ENCODE peak calls at places on chromosome 1, in seven cellular contexts. L, A, Y, D, P, X and N are unnamed samples.

GRCh38 chr1:18090636-18091035 is 17.0 kb upstream of the IGSF21 start:
- DNase-seq in L (no peak), A (no peak), Y (no peak), D (no peak), P (no peak), X (no peak), N (no peak)

GRCh38 chr1:170318736-170319135 is 173.0 kb downstream of the NTMT2 start:
- DNase-seq in L (peak), A (no peak), Y (no peak), D (no peak), P (no peak), X (no peak), N (no peak)

GRCh38 chr1:234125283-234125682 is 220.8 kb downstream of the SLC35F3 start:
- DNase-seq in L (no peak), A (peak), Y (no peak), D (peak), P (peak), X (no peak), N (no peak)

GRCh38 chr1:202888204-202888506 is 794 bp downstream of the RABIF start:
- DNase-seq in L (peak), A (no peak), Y (no peak), D (no peak), P (no peak), X (no peak), N (no peak)

GRCh38 chr1:2350486-2350885 is 40.9 kb downstream of the MORN1 start:
- DNase-seq in L (no peak), A (no peak), Y (no peak), D (no peak), P (no peak), X (no peak), N (no peak)

GRCh38 chr1:11337536-11338350 is 64.7 kb downstream of the UBIAD1 start:
- DNase-seq in L (peak), A (peak), Y (no peak), D (peak), P (peak), X (no peak), N (no peak)

GRCh38 chr1:179788259-179788658 is 45.2 kb downstream of the FAM163A start:
- DNase-seq in L (no peak), A (no peak), Y (no peak), D (no peak), P (no peak), X (no peak), N (no peak)

GRCh38 chr1:212688338-212689047 is 11.1 kb downstream of the BATF3 start:
- DNase-seq in L (no peak), A (no peak), Y (no peak), D (no peak), P (no peak), X (peak), N (no peak)

GRCh38 chr1:24714859-24715520 is 30.3 kb upstream of the CLIC4 start:
- DNase-seq in L (no peak), A (no peak), Y (peak), D (peak), P (peak), X (no peak), N (peak)

GRCh38 chr1:41400235-41400634 is 39.0 kb downstream of the FOXO6 start:
- DNase-seq in L (no peak), A (no peak), Y (no peak), D (no peak), P (no peak), X (no peak), N (no peak)

GRCh38 chr1:91098299-91098901 is 76.6 kb upstream of the ZNF644 start:
- DNase-seq in L (no peak), A (no peak), Y (no peak), D (no peak), P (no peak), X (no peak), N (no peak)

GRCh38 chr1:164805399-164805798 is 246.4 kb downstream of the PBX1 start:
- DNase-seq in L (no peak), A (no peak), Y (no peak), D (no peak), P (no peak), X (no peak), N (no peak)

GRCh38 chr1:1060281-1061000 is 13.7 kb downstream of the RNF223 start:
- DNase-seq in L (no peak), A (no peak), Y (no peak), D (no peak), P (no peak), X (no peak), N (no peak)

GRCh38 chr1:68057050-68057449 is 6.6 kb upstream of the DIRAS3 start:
- DNase-seq in L (no peak), A (no peak), Y (no peak), D (no peak), P (no peak), X (no peak), N (no peak)